ENCODE peak calls at places on chromosomes 5 and 9, in seven cellular contexts. One of them, this sample, is unnamed.

GRCh38 chr5:151686673-151687378 is at the start of gene SPARC:
- DNase-seq in endothelial cell: peak; percentile 53
- DNase-seq in foreskin fibroblast: peak; percentile 97
- DNase-seq in GM20000: peak; percentile 52
- DNase-seq in tibial artery: peak; percentile 94
- DNase-seq in Peyer's patch: peak; percentile 69
- DNase-seq in NB4: peak; percentile 93
- DNase-seq in this sample: no peak

GRCh38 chr5:64900618-64901017 is 131.9 kb downstream of the CWC27 start:
- DNase-seq in NB4: no peak
- DNase-seq in tibial artery: no peak
- DNase-seq in endothelial cell: no peak
- DNase-seq in GM20000: no peak
- DNase-seq in Peyer's patch: no peak
- DNase-seq in foreskin fibroblast: no peak
- DNase-seq in this sample: no peak

GRCh38 chr5:149904293-149904886 is 40.2 kb downstream of the PDE6A start:
- DNase-seq in GM20000: no peak
- DNase-seq in Peyer's patch: no peak
- DNase-seq in foreskin fibroblast: peak; percentile 30
- DNase-seq in NB4: peak; percentile 69
- DNase-seq in endothelial cell: no peak
- DNase-seq in tibial artery: no peak
- DNase-seq in this sample: no peak

GRCh38 chr5:74422030-74422429 is 218.5 kb downstream of the ENC1 start:
- DNase-seq in NB4: no peak
- DNase-seq in foreskin fibroblast: no peak
- DNase-seq in GM20000: no peak
- DNase-seq in tibial artery: no peak
- DNase-seq in endothelial cell: no peak
- DNase-seq in Peyer's patch: no peak
- DNase-seq in this sample: no peak

GRCh38 chr9:137968235-137968634 is 90.7 kb downstream of the CACNA1B start:
- DNase-seq in tibial artery: no peak
- DNase-seq in endothelial cell: no peak
- DNase-seq in GM20000: no peak
- DNase-seq in Peyer's patch: peak; percentile 38
- DNase-seq in foreskin fibroblast: no peak
- DNase-seq in NB4: no peak
- DNase-seq in this sample: peak; percentile 37

GRCh38 chr5:170565077-170565476 is 61.3 kb downstream of the KCNIP1 start:
- DNase-seq in Peyer's patch: no peak
- DNase-seq in tibial artery: no peak
- DNase-seq in foreskin fibroblast: no peak
- DNase-seq in NB4: no peak
- DNase-seq in endothelial cell: no peak
- DNase-seq in GM20000: no peak
- DNase-seq in this sample: no peak

GRCh38 chr5:139710370-139711066 is 62.4 kb downstream of the CXXC5 start:
- DNase-seq in GM20000: peak; percentile 85
- DNase-seq in NB4: peak; percentile 49
- DNase-seq in tibial artery: no peak
- DNase-seq in Peyer's patch: peak; percentile 72
- DNase-seq in foreskin fibroblast: peak; percentile 67
- DNase-seq in endothelial cell: peak; percentile 64
- DNase-seq in this sample: peak; percentile 82

GRCh38 chr9:132116583-132116982 is 36.9 kb upstream of the MED27 start:
- DNase-seq in GM20000: no peak
- DNase-seq in Peyer's patch: no peak
- DNase-seq in NB4: no peak
- DNase-seq in endothelial cell: no peak
- DNase-seq in tibial artery: no peak
- DNase-seq in foreskin fibroblast: no peak
- DNase-seq in this sample: no peak

GRCh38 chr5:61623401-61624069 is 291.5 kb downstream of the ZSWIM6 start:
- DNase-seq in GM20000: no peak
- DNase-seq in tibial artery: no peak
- DNase-seq in foreskin fibroblast: peak; percentile 15
- DNase-seq in endothelial cell: peak; percentile 54
- DNase-seq in NB4: peak; percentile 6
- DNase-seq in Peyer's patch: no peak
- DNase-seq in this sample: peak; percentile 28

GRCh38 chr9:99561435-99562262 is 260.0 kb upstream of the NR4A3 start:
- DNase-seq in GM20000: no peak
- DNase-seq in tibial artery: no peak
- DNase-seq in NB4: no peak
- DNase-seq in foreskin fibroblast: no peak
- DNase-seq in endothelial cell: no peak
- DNase-seq in Peyer's patch: no peak
- DNase-seq in this sample: no peak

GRCh38 chr9:134785325-134786108 is 95.1 kb upstream of the FCN2 start:
- DNase-seq in Peyer's patch: no peak
- DNase-seq in endothelial cell: no peak
- DNase-seq in foreskin fibroblast: no peak
- DNase-seq in GM20000: no peak
- DNase-seq in NB4: no peak
- DNase-seq in tibial artery: peak; percentile 41
- DNase-seq in this sample: no peak

GRCh38 chr9:10366171-10366779 is 246.5 kb downstream of the PTPRD start:
- DNase-seq in tibial artery: no peak
- DNase-seq in NB4: peak; percentile 64
- DNase-seq in Peyer's patch: no peak
- DNase-seq in GM20000: peak; percentile 19
- DNase-seq in endothelial cell: peak; percentile 39
- DNase-seq in foreskin fibroblast: peak; percentile 4
- DNase-seq in this sample: peak; percentile 18

GRCh38 chr9:137252555-137253506 is 1.7 kb downstream of the STPG3 start:
- DNase-seq in endothelial cell: no peak
- DNase-seq in foreskin fibroblast: no peak
- DNase-seq in NB4: no peak
- DNase-seq in Peyer's patch: no peak
- DNase-seq in tibial artery: no peak
- DNase-seq in GM20000: no peak
- DNase-seq in this sample: no peak

GRCh38 chr5:1502046-1502736 is 21.6 kb downstream of the LPCAT1 start:
- DNase-seq in Peyer's patch: peak; percentile 78
- DNase-seq in endothelial cell: no peak
- DNase-seq in NB4: peak; percentile 90
- DNase-seq in tibial artery: peak; percentile 58
- DNase-seq in foreskin fibroblast: peak; percentile 33
- DNase-seq in GM20000: peak; percentile 84
- DNase-seq in this sample: peak; percentile 84

GRCh38 chr5:172412724-172413260 is 41.5 kb downstream of the SH3PXD2B start:
- DNase-seq in foreskin fibroblast: peak; percentile 98
- DNase-seq in NB4: peak; percentile 97
- DNase-seq in endothelial cell: no peak
- DNase-seq in tibial artery: peak; percentile 95
- DNase-seq in Peyer's patch: peak; percentile 84
- DNase-seq in GM20000: no peak
- DNase-seq in this sample: no peak

GRCh38 chr5:171207256-171207866 is 101.7 kb upstream of the TLX3 start:
- DNase-seq in endothelial cell: peak; percentile 49
- DNase-seq in Peyer's patch: no peak
- DNase-seq in foreskin fibroblast: peak; percentile 77
- DNase-seq in GM20000: peak; percentile 22
- DNase-seq in NB4: peak; percentile 63
- DNase-seq in tibial artery: no peak
- DNase-seq in this sample: peak; percentile 10

GRCh38 chr9:134130503-134131375 is 5.1 kb upstream of the WDR5 start:
- DNase-seq in tibial artery: no peak
- DNase-seq in foreskin fibroblast: no peak
- DNase-seq in NB4: no peak
- DNase-seq in GM20000: no peak
- DNase-seq in endothelial cell: no peak
- DNase-seq in Peyer's patch: no peak
- DNase-seq in this sample: no peak

GRCh38 chr9:71767421-71768321 is 642 bp downstream of the CEMIP2 start:
- DNase-seq in NB4: no peak
- DNase-seq in endothelial cell: peak; percentile 17
- DNase-seq in GM20000: no peak
- DNase-seq in tibial artery: no peak
- DNase-seq in foreskin fibroblast: peak; percentile 66
- DNase-seq in Peyer's patch: peak; percentile 76
- DNase-seq in this sample: peak; percentile 11

GRCh38 chr9:85215936-85216335 is 525.8 kb downstream of the AGTPBP1 start:
- DNase-seq in NB4: no peak
- DNase-seq in Peyer's patch: no peak
- DNase-seq in foreskin fibroblast: peak; percentile 48
- DNase-seq in endothelial cell: no peak
- DNase-seq in GM20000: no peak
- DNase-seq in tibial artery: no peak
- DNase-seq in this sample: no peak

GRCh38 chr5:91636351-91636750 is 253.2 kb upstream of the ARRDC3 start:
- DNase-seq in endothelial cell: no peak
- DNase-seq in Peyer's patch: no peak
- DNase-seq in tibial artery: no peak
- DNase-seq in NB4: peak; percentile 7
- DNase-seq in GM20000: no peak
- DNase-seq in foreskin fibroblast: no peak
- DNase-seq in this sample: no peak

GRCh38 chr5:81751009-81751835 is at the start of gene SSBP2:
- DNase-seq in foreskin fibroblast: peak; percentile 100
- DNase-seq in Peyer's patch: peak; percentile 99
- DNase-seq in GM20000: peak; percentile 98
- DNase-seq in tibial artery: peak; percentile 99
- DNase-seq in endothelial cell: peak; percentile 100
- DNase-seq in NB4: peak; percentile 98
- DNase-seq in this sample: peak; percentile 96

GRCh38 chr9:33458444-33458843 is 11.1 kb upstream of the AQP3 start:
- DNase-seq in endothelial cell: no peak
- DNase-seq in NB4: peak; percentile 63
- DNase-seq in foreskin fibroblast: no peak
- DNase-seq in GM20000: peak; percentile 67
- DNase-seq in tibial artery: no peak
- DNase-seq in Peyer's patch: peak; percentile 74
- DNase-seq in this sample: peak; percentile 64

DNA sequence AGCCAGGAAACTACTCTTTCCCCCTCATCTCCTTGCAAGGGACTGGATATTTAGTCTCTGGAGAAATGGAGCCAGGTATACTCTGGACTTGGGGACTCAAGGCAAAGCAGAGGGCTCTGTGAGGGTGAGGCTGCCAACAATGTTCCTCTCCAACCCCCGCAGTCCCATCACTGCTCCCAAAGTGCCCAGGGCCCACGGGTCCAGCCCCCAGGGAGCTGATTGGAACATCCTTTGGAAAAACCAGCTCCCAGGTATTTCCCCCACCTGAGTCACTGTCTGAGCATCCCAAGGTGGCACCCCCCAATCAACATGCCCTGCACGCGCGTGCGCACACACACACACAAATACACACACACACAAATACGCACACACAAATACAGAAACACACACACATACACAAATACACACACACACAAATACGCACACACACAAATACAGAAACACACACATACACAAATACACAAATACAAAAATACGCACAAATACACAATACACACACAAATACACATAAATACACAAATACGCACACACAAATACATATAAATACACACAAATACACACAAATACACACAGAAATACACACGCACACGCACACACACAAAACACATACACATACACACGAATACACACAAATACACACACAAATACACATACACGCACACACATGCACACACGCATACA is 137.4 kb downstream of the DAB2IP start:
- DNase-seq in endothelial cell: no peak
- DNase-seq in Peyer's patch: no peak
- DNase-seq in tibial artery: no peak
- DNase-seq in GM20000: no peak
- DNase-seq in NB4: no peak
- DNase-seq in foreskin fibroblast: no peak
- DNase-seq in this sample: no peak
- TF ChIP-seq CTCF in endothelial cell: no peak
- TF ChIP-seq CTCF in Peyer's patch: no peak
- TF ChIP-seq CTCF in tibial artery: no peak
- TF ChIP-seq CTCF in GM20000: no peak
- TF ChIP-seq CTCF in NB4: no peak
- TF ChIP-seq CTCF in foreskin fibroblast: no peak
- TF ChIP-seq CTCF in this sample: no peak

GRCh38 chr9:6822696-6823095 is 64.9 kb downstream of the KDM4C start:
- DNase-seq in Peyer's patch: no peak
- DNase-seq in endothelial cell: no peak
- DNase-seq in tibial artery: no peak
- DNase-seq in foreskin fibroblast: no peak
- DNase-seq in NB4: no peak
- DNase-seq in GM20000: no peak
- DNase-seq in this sample: no peak

GRCh38 chr9:6829027-6829426 is 71.3 kb downstream of the KDM4C start:
- DNase-seq in GM20000: no peak
- DNase-seq in NB4: no peak
- DNase-seq in tibial artery: no peak
- DNase-seq in Peyer's patch: no peak
- DNase-seq in foreskin fibroblast: peak; percentile 16
- DNase-seq in endothelial cell: no peak
- DNase-seq in this sample: no peak

GRCh38 chr9:6827370-6827949 is 69.7 kb downstream of the KDM4C start:
- DNase-seq in GM20000: peak; percentile 50
- DNase-seq in Peyer's patch: no peak
- DNase-seq in tibial artery: no peak
- DNase-seq in NB4: peak; percentile 82
- DNase-seq in foreskin fibroblast: peak; percentile 55
- DNase-seq in endothelial cell: peak; percentile 61
- DNase-seq in this sample: peak; percentile 55
- TF ChIP-seq CTCF in GM20000: peak; percentile 32
- TF ChIP-seq CTCF in Peyer's patch: peak; percentile 48
- TF ChIP-seq CTCF in tibial artery: peak; percentile 36
- TF ChIP-seq CTCF in NB4: peak; percentile 92
- TF ChIP-seq CTCF in foreskin fibroblast: peak; percentile 53
- TF ChIP-seq CTCF in endothelial cell: peak; percentile 63
- TF ChIP-seq CTCF in this sample: peak; percentile 41

DNA sequence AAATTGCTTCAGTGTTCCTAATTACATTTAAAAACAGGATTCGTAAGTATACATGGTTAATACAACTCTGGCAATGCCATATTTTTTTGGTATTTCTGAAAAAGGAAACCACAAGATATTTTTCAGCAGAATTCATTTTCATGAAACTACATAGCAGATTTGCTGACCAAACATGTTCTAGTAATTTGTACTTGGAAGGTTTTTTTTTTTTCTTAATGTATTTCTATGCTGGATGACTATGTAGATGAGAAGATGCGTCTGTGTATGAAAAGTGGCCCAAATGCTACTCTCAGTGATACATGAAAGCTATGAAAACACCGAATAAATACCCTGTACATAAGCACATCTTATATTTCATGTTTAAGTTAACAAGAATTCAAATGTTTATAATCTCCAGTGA is 400.9 kb upstream of the CYLC2 start:
- DNase-seq in tibial artery: no peak
- DNase-seq in endothelial cell: no peak
- DNase-seq in Peyer's patch: no peak
- DNase-seq in foreskin fibroblast: no peak
- DNase-seq in GM20000: no peak
- DNase-seq in NB4: no peak
- DNase-seq in this sample: no peak
- TF ChIP-seq CTCF in tibial artery: no peak
- TF ChIP-seq CTCF in endothelial cell: no peak
- TF ChIP-seq CTCF in Peyer's patch: no peak
- TF ChIP-seq CTCF in foreskin fibroblast: no peak
- TF ChIP-seq CTCF in GM20000: no peak
- TF ChIP-seq CTCF in NB4: no peak
- TF ChIP-seq CTCF in this sample: no peak

GRCh38 chr5:169177431-169177694 is 123.6 kb downstream of the SLIT3 start:
- DNase-seq in Peyer's patch: no peak
- DNase-seq in foreskin fibroblast: no peak
- DNase-seq in tibial artery: no peak
- DNase-seq in endothelial cell: no peak
- DNase-seq in GM20000: no peak
- DNase-seq in NB4: no peak
- DNase-seq in this sample: no peak
- TF ChIP-seq CTCF in Peyer's patch: no peak
- TF ChIP-seq CTCF in foreskin fibroblast: no peak
- TF ChIP-seq CTCF in tibial artery: no peak
- TF ChIP-seq CTCF in endothelial cell: no peak
- TF ChIP-seq CTCF in GM20000: no peak
- TF ChIP-seq CTCF in NB4: no peak
- TF ChIP-seq CTCF in this sample: no peak

This sample was measured in GM13976.